ENCODE peak calls at places on chromosomes 6 and 20, in four cellular contexts. One of them, this sample, is unnamed.

GRCh38 chr6:113558966-113559365 is 298.2 kb upstream of the MARCKS start:
- DNase-seq in breast epithelium: no peak
- DNase-seq in adrenal gland: no peak
- DNase-seq in hepatocyte: no peak
- DNase-seq in this sample: no peak

GRCh38 chr20:61662946-61663460 is 402.7 kb downstream of the TAF4 start:
- DNase-seq in breast epithelium: no peak
- DNase-seq in adrenal gland: no peak
- DNase-seq in hepatocyte: no peak
- DNase-seq in this sample: no peak

GRCh38 chr20:18077157-18077556 is 19.4 kb upstream of the OVOL2 start:
- DNase-seq in breast epithelium: no peak
- DNase-seq in adrenal gland: no peak
- DNase-seq in hepatocyte: no peak
- DNase-seq in this sample: no peak

GRCh38 chr6:34035704-34036356 is 110.1 kb downstream of the GRM4 start:
- DNase-seq in breast epithelium: no peak
- DNase-seq in adrenal gland: no peak
- DNase-seq in hepatocyte: no peak
- DNase-seq in this sample: no peak

GRCh38 chr6:138722425-138723371 is 50.9 kb upstream of the CCDC28A start:
- DNase-seq in breast epithelium: no peak
- DNase-seq in adrenal gland: no peak
- DNase-seq in hepatocyte: peak; percentile 30
- DNase-seq in this sample: no peak

GRCh38 chr20:59603727-59604608 is at the start of gene PHACTR3:
- DNase-seq in breast epithelium: no peak
- DNase-seq in adrenal gland: no peak
- DNase-seq in hepatocyte: peak; percentile 14
- DNase-seq in this sample: no peak

GRCh38 chr20:39700527-39700926 is 738.4 kb downstream of the DHX35 start:
- DNase-seq in breast epithelium: no peak
- DNase-seq in adrenal gland: no peak
- DNase-seq in hepatocyte: no peak
- DNase-seq in this sample: no peak

GRCh38 chr6:157276731-157277130 is 46.6 kb downstream of the TMEM242 start:
- DNase-seq in breast epithelium: no peak
- DNase-seq in adrenal gland: no peak
- DNase-seq in hepatocyte: no peak
- DNase-seq in this sample: no peak

GRCh38 chr6:84641076-84641475 is 123.3 kb downstream of the TBX18 start:
- DNase-seq in breast epithelium: no peak
- DNase-seq in adrenal gland: no peak
- DNase-seq in hepatocyte: no peak
- DNase-seq in this sample: no peak

GRCh38 chr20:51034461-51034860 is 11.6 kb upstream of the KCNG1 start:
- DNase-seq in breast epithelium: no peak
- DNase-seq in adrenal gland: no peak
- DNase-seq in hepatocyte: no peak
- DNase-seq in this sample: no peak

DNA sequence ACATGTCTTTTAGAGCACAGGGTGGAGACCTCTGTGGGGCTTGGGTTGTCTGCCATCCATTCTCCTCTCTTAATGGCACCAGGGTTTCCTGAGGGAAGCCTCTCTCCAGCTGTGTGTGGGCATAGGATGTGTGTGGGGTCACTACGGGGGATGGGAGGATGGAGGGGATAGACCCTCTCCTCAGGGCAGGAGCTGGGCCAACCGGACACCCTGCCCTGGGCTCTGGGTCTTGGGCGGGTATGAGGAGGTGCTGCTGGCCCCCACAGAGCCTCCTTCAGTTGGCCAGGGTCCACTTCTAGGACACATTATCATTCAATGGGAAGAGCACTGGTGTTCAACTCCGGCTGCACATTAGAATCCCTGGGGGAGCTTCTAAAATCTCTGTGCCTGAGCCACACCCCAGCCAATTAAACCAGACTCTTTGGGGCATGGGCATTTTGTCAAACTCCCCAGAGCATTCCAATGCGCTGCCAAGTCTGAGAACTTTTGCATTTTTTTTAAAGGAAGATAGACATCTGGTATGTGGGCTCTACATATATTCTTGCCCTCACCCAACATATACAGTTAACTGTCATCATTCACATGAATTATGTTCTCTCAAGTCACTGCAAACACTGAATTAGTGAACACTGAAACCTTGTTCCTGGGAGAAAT is 38.5 kb downstream of the TRAM2 start:
- DNase-seq in breast epithelium: no peak
- DNase-seq in adrenal gland: no peak
- DNase-seq in hepatocyte: no peak
- DNase-seq in this sample: no peak
- H3K4me1 ChIP-seq in breast epithelium: peaks cover 11% of the 10 kb centered on the region
- H3K4me1 ChIP-seq in adrenal gland: peaks cover 8% of the 10 kb centered on the region
- H3K4me1 ChIP-seq in hepatocyte: peaks cover 12% of the 10 kb centered on the region
- H3K4me1 ChIP-seq in this sample: peaks cover 9% of the 10 kb centered on the region

GRCh38 chr20:1376453-1377270 is 16.2 kb downstream of the FKBP1A start:
- DNase-seq in breast epithelium: no peak
- DNase-seq in adrenal gland: no peak
- DNase-seq in hepatocyte: no peak
- DNase-seq in this sample: no peak
- H3K4me1 ChIP-seq in breast epithelium: no peaks in the 10 kb centered on the region
- H3K4me1 ChIP-seq in adrenal gland: peaks cover 72% of the 10 kb centered on the region
- H3K4me1 ChIP-seq in hepatocyte: peaks cover 5% of the 10 kb centered on the region
- H3K4me1 ChIP-seq in this sample: peaks cover 2% of the 10 kb centered on the region

GRCh38 chr6:37826188-37826587 is 6.7 kb downstream of the ZFAND3 start:
- DNase-seq in breast epithelium: no peak
- DNase-seq in adrenal gland: no peak
- DNase-seq in hepatocyte: no peak
- DNase-seq in this sample: no peak

GRCh38 chr6:37824170-37824569 is 4.6 kb downstream of the ZFAND3 start:
- DNase-seq in breast epithelium: no peak
- DNase-seq in adrenal gland: no peak
- DNase-seq in hepatocyte: no peak
- DNase-seq in this sample: no peak

GRCh38 chr6:37826993-37827392 is 7.5 kb downstream of the ZFAND3 start:
- DNase-seq in breast epithelium: no peak
- DNase-seq in adrenal gland: no peak
- DNase-seq in hepatocyte: no peak
- DNase-seq in this sample: no peak

GRCh38 chr6:37830225-37830624 is 10.7 kb downstream of the ZFAND3 start:
- DNase-seq in breast epithelium: no peak
- DNase-seq in adrenal gland: no peak
- DNase-seq in hepatocyte: no peak
- DNase-seq in this sample: no peak

DNA sequence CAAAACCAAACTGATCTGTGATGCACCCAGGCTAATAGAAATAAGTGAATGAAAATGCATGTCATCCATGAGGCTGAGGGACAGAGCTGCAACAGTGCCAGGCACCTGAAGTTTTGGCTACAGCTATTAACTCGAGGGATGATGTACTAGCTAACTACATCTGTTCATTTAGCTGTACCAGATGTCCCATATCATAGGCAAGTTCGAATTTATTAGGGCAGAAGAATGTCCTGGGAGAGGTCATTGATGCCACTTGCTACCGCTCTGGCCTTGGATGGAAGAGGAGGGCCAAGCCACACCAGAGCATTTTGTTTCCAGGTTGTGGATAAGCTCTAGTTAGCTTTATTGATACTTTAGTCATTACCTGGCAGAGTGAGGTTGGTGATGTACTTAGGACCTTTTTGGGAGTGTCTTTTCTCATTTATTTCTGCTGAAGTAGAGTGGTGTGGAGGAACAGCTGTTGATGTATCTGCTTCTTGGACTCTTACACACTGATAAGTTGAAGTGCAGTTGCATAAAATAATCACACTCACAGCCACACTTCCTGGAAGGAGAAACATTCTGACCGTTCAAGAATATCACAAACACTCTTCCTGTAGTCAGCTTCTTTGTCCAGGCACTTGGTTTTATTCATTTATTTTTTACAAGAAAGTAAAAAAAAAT is 8.2 kb downstream of the ZFAND3 start:
- DNase-seq in breast epithelium: no peak
- DNase-seq in adrenal gland: no peak
- DNase-seq in hepatocyte: no peak
- DNase-seq in this sample: no peak
- H3K4me1 ChIP-seq in breast epithelium: no peaks in the 10 kb centered on the region
- H3K4me1 ChIP-seq in adrenal gland: peaks cover 82% of the 10 kb centered on the region
- H3K4me1 ChIP-seq in hepatocyte: peaks cover 19% of the 10 kb centered on the region
- H3K4me1 ChIP-seq in this sample: peaks cover 18% of the 10 kb centered on the region

GRCh38 chr6:109299695-109300564 is 82.3 kb downstream of the CD164 start:
- DNase-seq in breast epithelium: no peak
- DNase-seq in adrenal gland: no peak
- DNase-seq in hepatocyte: no peak
- DNase-seq in this sample: no peak
- H3K4me1 ChIP-seq in breast epithelium: no peaks in the 10 kb centered on the region
- H3K4me1 ChIP-seq in adrenal gland: peaks cover 11% of the 10 kb centered on the region
- H3K4me1 ChIP-seq in hepatocyte: peaks cover 42% of the 10 kb centered on the region
- H3K4me1 ChIP-seq in this sample: peaks cover 7% of the 10 kb centered on the region

GRCh38 chr20:8423482-8423881 is 291.4 kb downstream of the PLCB1 start:
- DNase-seq in breast epithelium: no peak
- DNase-seq in adrenal gland: no peak
- DNase-seq in hepatocyte: no peak
- DNase-seq in this sample: no peak
- H3K4me1 ChIP-seq in breast epithelium: no peaks in the 10 kb centered on the region
- H3K4me1 ChIP-seq in adrenal gland: peaks cover 20% of the 10 kb centered on the region
- H3K4me1 ChIP-seq in hepatocyte: peaks cover 4% of the 10 kb centered on the region
- H3K4me1 ChIP-seq in this sample: no peaks in the 10 kb centered on the region

This sample was measured in pancreas.